ENCODE peak calls at places on chromosomes 13 and 19, in eight cellular contexts. One of them, this sample, is unnamed.

GRCh38 chr13:40464991-40465390 is 201.4 kb downstream of the FOXO1 start:
- DNase-seq in progenitor cell of endocrine pancreas: no peak
- DNase-seq in midbrain: no peak
- DNase-seq in colonic mucosa: no peak
- DNase-seq in MV-4-11: no peak
- DNase-seq in EL: no peak
- DNase-seq in stimulated activated CD8-positive, alpha-beta memory T cell treated with anti-CD3 and anti-CD28 coated beads, Interleukin-7, amount 100 ng/mL, for 24 hours: no peak
- DNase-seq in activated T-cell treated with anti-CD3 and anti-CD28 coated beads for 1 hour: no peak
- DNase-seq in this sample: no peak

GRCh38 chr13:105827074-105827473 is 708.4 kb downstream of the EFNB2 start:
- DNase-seq in progenitor cell of endocrine pancreas: no peak
- DNase-seq in midbrain: no peak
- DNase-seq in colonic mucosa: no peak
- DNase-seq in MV-4-11: no peak
- DNase-seq in EL: no peak
- DNase-seq in stimulated activated CD8-positive, alpha-beta memory T cell treated with anti-CD3 and anti-CD28 coated beads, Interleukin-7, amount 100 ng/mL, for 24 hours: no peak
- DNase-seq in activated T-cell treated with anti-CD3 and anti-CD28 coated beads for 1 hour: no peak
- DNase-seq in this sample: no peak

GRCh38 chr19:28705008-28705407 is 507.9 kb downstream of the UQCRFS1 start:
- DNase-seq in progenitor cell of endocrine pancreas: no peak
- DNase-seq in midbrain: peak
- DNase-seq in colonic mucosa: no peak
- DNase-seq in MV-4-11: peak
- DNase-seq in EL: peak
- DNase-seq in stimulated activated CD8-positive, alpha-beta memory T cell treated with anti-CD3 and anti-CD28 coated beads, Interleukin-7, amount 100 ng/mL, for 24 hours: no peak
- DNase-seq in activated T-cell treated with anti-CD3 and anti-CD28 coated beads for 1 hour: no peak
- DNase-seq in this sample: peak

GRCh38 chr13:87057807-87058520 is 613.2 kb upstream of the SLITRK5 start:
- DNase-seq in progenitor cell of endocrine pancreas: no peak
- DNase-seq in midbrain: no peak
- DNase-seq in colonic mucosa: no peak
- DNase-seq in MV-4-11: no peak
- DNase-seq in EL: no peak
- DNase-seq in stimulated activated CD8-positive, alpha-beta memory T cell treated with anti-CD3 and anti-CD28 coated beads, Interleukin-7, amount 100 ng/mL, for 24 hours: no peak
- DNase-seq in activated T-cell treated with anti-CD3 and anti-CD28 coated beads for 1 hour: no peak
- DNase-seq in this sample: no peak

GRCh38 chr19:2532252-2533071 is 56.5 kb downstream of the GADD45B start:
- DNase-seq in progenitor cell of endocrine pancreas: no peak
- DNase-seq in midbrain: no peak
- DNase-seq in colonic mucosa: no peak
- DNase-seq in MV-4-11: no peak
- DNase-seq in EL: peak
- DNase-seq in stimulated activated CD8-positive, alpha-beta memory T cell treated with anti-CD3 and anti-CD28 coated beads, Interleukin-7, amount 100 ng/mL, for 24 hours: no peak
- DNase-seq in activated T-cell treated with anti-CD3 and anti-CD28 coated beads for 1 hour: no peak
- DNase-seq in this sample: peak

GRCh38 chr13:57666554-57666953 is 35.0 kb downstream of the PCDH17 start:
- DNase-seq in progenitor cell of endocrine pancreas: no peak
- DNase-seq in midbrain: no peak
- DNase-seq in colonic mucosa: no peak
- DNase-seq in MV-4-11: no peak
- DNase-seq in EL: no peak
- DNase-seq in stimulated activated CD8-positive, alpha-beta memory T cell treated with anti-CD3 and anti-CD28 coated beads, Interleukin-7, amount 100 ng/mL, for 24 hours: no peak
- DNase-seq in activated T-cell treated with anti-CD3 and anti-CD28 coated beads for 1 hour: no peak
- DNase-seq in this sample: no peak

GRCh38 chr19:7533281-7533819 is 2.2 kb upstream of the PNPLA6 start:
- DNase-seq in progenitor cell of endocrine pancreas: no peak
- DNase-seq in midbrain: peak
- DNase-seq in colonic mucosa: peak
- DNase-seq in MV-4-11: no peak
- DNase-seq in EL: peak
- DNase-seq in stimulated activated CD8-positive, alpha-beta memory T cell treated with anti-CD3 and anti-CD28 coated beads, Interleukin-7, amount 100 ng/mL, for 24 hours: no peak
- DNase-seq in activated T-cell treated with anti-CD3 and anti-CD28 coated beads for 1 hour: no peak
- DNase-seq in this sample: no peak

GRCh38 chr13:81017525-81018152 is 676.7 kb upstream of the SPRY2 start:
- DNase-seq in progenitor cell of endocrine pancreas: no peak
- DNase-seq in midbrain: peak
- DNase-seq in colonic mucosa: no peak
- DNase-seq in MV-4-11: peak
- DNase-seq in EL: peak
- DNase-seq in stimulated activated CD8-positive, alpha-beta memory T cell treated with anti-CD3 and anti-CD28 coated beads, Interleukin-7, amount 100 ng/mL, for 24 hours: no peak
- DNase-seq in activated T-cell treated with anti-CD3 and anti-CD28 coated beads for 1 hour: no peak
- DNase-seq in this sample: peak

GRCh38 chr13:48393030-48393697 is 19.7 kb downstream of the LPAR6 start:
- DNase-seq in progenitor cell of endocrine pancreas: no peak
- DNase-seq in midbrain: no peak
- DNase-seq in colonic mucosa: no peak
- DNase-seq in MV-4-11: no peak
- DNase-seq in EL: no peak
- DNase-seq in stimulated activated CD8-positive, alpha-beta memory T cell treated with anti-CD3 and anti-CD28 coated beads, Interleukin-7, amount 100 ng/mL, for 24 hours: no peak
- DNase-seq in activated T-cell treated with anti-CD3 and anti-CD28 coated beads for 1 hour: no peak
- DNase-seq in this sample: no peak

GRCh38 chr13:75830842-75831241 is 194.7 kb downstream of the LMO7 start:
- DNase-seq in progenitor cell of endocrine pancreas: no peak
- DNase-seq in midbrain: no peak
- DNase-seq in colonic mucosa: no peak
- DNase-seq in MV-4-11: no peak
- DNase-seq in EL: peak
- DNase-seq in stimulated activated CD8-positive, alpha-beta memory T cell treated with anti-CD3 and anti-CD28 coated beads, Interleukin-7, amount 100 ng/mL, for 24 hours: no peak
- DNase-seq in activated T-cell treated with anti-CD3 and anti-CD28 coated beads for 1 hour: no peak
- DNase-seq in this sample: peak

GRCh38 chr19:52695996-52696395 is 38.8 kb downstream of the ZNF611 start:
- DNase-seq in progenitor cell of endocrine pancreas: no peak
- DNase-seq in midbrain: no peak
- DNase-seq in colonic mucosa: no peak
- DNase-seq in MV-4-11: no peak
- DNase-seq in EL: no peak
- DNase-seq in stimulated activated CD8-positive, alpha-beta memory T cell treated with anti-CD3 and anti-CD28 coated beads, Interleukin-7, amount 100 ng/mL, for 24 hours: no peak
- DNase-seq in activated T-cell treated with anti-CD3 and anti-CD28 coated beads for 1 hour: no peak
- DNase-seq in this sample: no peak

GRCh38 chr19:7677664-7678311 is 898 bp downstream of the MCEMP1 start:
- DNase-seq in progenitor cell of endocrine pancreas: no peak
- DNase-seq in midbrain: no peak
- DNase-seq in colonic mucosa: no peak
- DNase-seq in MV-4-11: no peak
- DNase-seq in EL: no peak
- DNase-seq in stimulated activated CD8-positive, alpha-beta memory T cell treated with anti-CD3 and anti-CD28 coated beads, Interleukin-7, amount 100 ng/mL, for 24 hours: no peak
- DNase-seq in activated T-cell treated with anti-CD3 and anti-CD28 coated beads for 1 hour: no peak
- DNase-seq in this sample: no peak

GRCh38 chr13:47478985-47479384 is 522.1 kb downstream of the SUCLA2 start:
- DNase-seq in progenitor cell of endocrine pancreas: no peak
- DNase-seq in midbrain: no peak
- DNase-seq in colonic mucosa: no peak
- DNase-seq in MV-4-11: no peak
- DNase-seq in EL: no peak
- DNase-seq in stimulated activated CD8-positive, alpha-beta memory T cell treated with anti-CD3 and anti-CD28 coated beads, Interleukin-7, amount 100 ng/mL, for 24 hours: no peak
- DNase-seq in activated T-cell treated with anti-CD3 and anti-CD28 coated beads for 1 hour: no peak
- DNase-seq in this sample: no peak

This sample was measured in A172.